ENCODE peak calls at places on chromosomes 5 and 9, in seven cellular contexts. One of them, this sample, is unnamed.

GRCh38 chr5:167766957-167767356 is 524.5 kb upstream of the WWC1 start:
- DNase-seq in activated naive CD4-positive, alpha-beta T cell treated with anti-CD3 and anti-CD28 coated beads, Interleukin-2, amount 10 ng/mL, durations not matched to agents 7 days and 5 days: no peak
- DNase-seq in RPMI7951: no peak
- DNase-seq in CMK: no peak
- DNase-seq in ovary: no peak
- DNase-seq in Ammon's horn: no peak
- DNase-seq in small intestine: no peak
- DNase-seq in this sample: no peak

GRCh38 chr5:55856511-55857246 is 5.5 kb downstream of the IL31RA start:
- DNase-seq in activated naive CD4-positive, alpha-beta T cell treated with anti-CD3 and anti-CD28 coated beads, Interleukin-2, amount 10 ng/mL, durations not matched to agents 7 days and 5 days: peak; percentile 42
- DNase-seq in RPMI7951: no peak
- DNase-seq in CMK: no peak
- DNase-seq in ovary: no peak
- DNase-seq in Ammon's horn: no peak
- DNase-seq in small intestine: no peak
- DNase-seq in this sample: no peak

GRCh38 chr5:912356-913091 is 19.8 kb downstream of the TRIP13 start:
- DNase-seq in activated naive CD4-positive, alpha-beta T cell treated with anti-CD3 and anti-CD28 coated beads, Interleukin-2, amount 10 ng/mL, durations not matched to agents 7 days and 5 days: no peak
- DNase-seq in RPMI7951: peak; percentile 95
- DNase-seq in CMK: no peak
- DNase-seq in ovary: no peak
- DNase-seq in Ammon's horn: peak; percentile 79
- DNase-seq in small intestine: no peak
- DNase-seq in this sample: peak; percentile 51

GRCh38 chr5:168649306-168649705 is 70.1 kb upstream of the PANK3 start:
- DNase-seq in activated naive CD4-positive, alpha-beta T cell treated with anti-CD3 and anti-CD28 coated beads, Interleukin-2, amount 10 ng/mL, durations not matched to agents 7 days and 5 days: no peak
- DNase-seq in RPMI7951: no peak
- DNase-seq in CMK: no peak
- DNase-seq in ovary: no peak
- DNase-seq in Ammon's horn: no peak
- DNase-seq in small intestine: no peak
- DNase-seq in this sample: no peak

GRCh38 chr5:34483442-34484033 is 172.6 kb upstream of the RAI14 start:
- DNase-seq in activated naive CD4-positive, alpha-beta T cell treated with anti-CD3 and anti-CD28 coated beads, Interleukin-2, amount 10 ng/mL, durations not matched to agents 7 days and 5 days: no peak
- DNase-seq in RPMI7951: no peak
- DNase-seq in CMK: no peak
- DNase-seq in ovary: no peak
- DNase-seq in Ammon's horn: peak; percentile 75
- DNase-seq in small intestine: no peak
- DNase-seq in this sample: no peak

GRCh38 chr9:135288941-135289534 is 190.5 kb upstream of the PPP1R26 start:
- DNase-seq in activated naive CD4-positive, alpha-beta T cell treated with anti-CD3 and anti-CD28 coated beads, Interleukin-2, amount 10 ng/mL, durations not matched to agents 7 days and 5 days: no peak
- DNase-seq in RPMI7951: no peak
- DNase-seq in CMK: no peak
- DNase-seq in ovary: no peak
- DNase-seq in Ammon's horn: no peak
- DNase-seq in small intestine: peak; percentile 17
- DNase-seq in this sample: no peak

GRCh38 chr5:172858511-172858989 is 24.5 kb downstream of the ERGIC1 start:
- DNase-seq in activated naive CD4-positive, alpha-beta T cell treated with anti-CD3 and anti-CD28 coated beads, Interleukin-2, amount 10 ng/mL, durations not matched to agents 7 days and 5 days: no peak
- DNase-seq in RPMI7951: no peak
- DNase-seq in CMK: no peak
- DNase-seq in ovary: no peak
- DNase-seq in Ammon's horn: no peak
- DNase-seq in small intestine: peak; percentile 86
- DNase-seq in this sample: no peak

GRCh38 chr5:136594416-136594815 is 229.1 kb upstream of the TRPC7 start:
- DNase-seq in activated naive CD4-positive, alpha-beta T cell treated with anti-CD3 and anti-CD28 coated beads, Interleukin-2, amount 10 ng/mL, durations not matched to agents 7 days and 5 days: no peak
- DNase-seq in RPMI7951: no peak
- DNase-seq in CMK: no peak
- DNase-seq in ovary: no peak
- DNase-seq in Ammon's horn: no peak
- DNase-seq in small intestine: no peak
- DNase-seq in this sample: no peak

GRCh38 chr9:122403381-122404002 is 32.7 kb downstream of the PTGS1 start:
- DNase-seq in activated naive CD4-positive, alpha-beta T cell treated with anti-CD3 and anti-CD28 coated beads, Interleukin-2, amount 10 ng/mL, durations not matched to agents 7 days and 5 days: no peak
- DNase-seq in RPMI7951: peak; percentile 41
- DNase-seq in CMK: no peak
- DNase-seq in ovary: no peak
- DNase-seq in Ammon's horn: no peak
- DNase-seq in small intestine: no peak
- DNase-seq in this sample: no peak

GRCh38 chr9:106878943-106879916 is 16.3 kb downstream of the ZNF462 start:
- DNase-seq in activated naive CD4-positive, alpha-beta T cell treated with anti-CD3 and anti-CD28 coated beads, Interleukin-2, amount 10 ng/mL, durations not matched to agents 7 days and 5 days: no peak
- DNase-seq in RPMI7951: peak; percentile 89
- DNase-seq in CMK: no peak
- DNase-seq in ovary: peak; percentile 81
- DNase-seq in Ammon's horn: peak; percentile 72
- DNase-seq in small intestine: peak; percentile 40
- DNase-seq in this sample: peak; percentile 65

GRCh38 chr9:130175355-130175754 is 3.2 kb downstream of the NCS1 start:
- DNase-seq in activated naive CD4-positive, alpha-beta T cell treated with anti-CD3 and anti-CD28 coated beads, Interleukin-2, amount 10 ng/mL, durations not matched to agents 7 days and 5 days: no peak
- DNase-seq in RPMI7951: no peak
- DNase-seq in CMK: no peak
- DNase-seq in ovary: no peak
- DNase-seq in Ammon's horn: no peak
- DNase-seq in small intestine: no peak
- DNase-seq in this sample: no peak

GRCh38 chr9:69746859-69747560 is 12.8 kb downstream of the PTAR1 start:
- DNase-seq in activated naive CD4-positive, alpha-beta T cell treated with anti-CD3 and anti-CD28 coated beads, Interleukin-2, amount 10 ng/mL, durations not matched to agents 7 days and 5 days: no peak
- DNase-seq in RPMI7951: no peak
- DNase-seq in CMK: no peak
- DNase-seq in ovary: no peak
- DNase-seq in Ammon's horn: no peak
- DNase-seq in small intestine: no peak
- DNase-seq in this sample: no peak

GRCh38 chr5:139474815-139475791 is 4.3 kb downstream of the SMIM33 start:
- DNase-seq in activated naive CD4-positive, alpha-beta T cell treated with anti-CD3 and anti-CD28 coated beads, Interleukin-2, amount 10 ng/mL, durations not matched to agents 7 days and 5 days: peak; percentile 44
- DNase-seq in RPMI7951: no peak
- DNase-seq in CMK: peak; percentile 83
- DNase-seq in ovary: peak; percentile 65
- DNase-seq in Ammon's horn: peak; percentile 25
- DNase-seq in small intestine: peak; percentile 51
- DNase-seq in this sample: no peak

GRCh38 chr5:112379541-112380325 is 39.3 kb downstream of the EPB41L4A start:
- DNase-seq in activated naive CD4-positive, alpha-beta T cell treated with anti-CD3 and anti-CD28 coated beads, Interleukin-2, amount 10 ng/mL, durations not matched to agents 7 days and 5 days: no peak
- DNase-seq in RPMI7951: no peak
- DNase-seq in CMK: no peak
- DNase-seq in ovary: no peak
- DNase-seq in Ammon's horn: no peak
- DNase-seq in small intestine: no peak
- DNase-seq in this sample: no peak

This sample was measured in sciatic nerve.